ENCODE peak calls at places on chromosomes 3 and 15, in five cellular contexts. One of them, this sample, is unnamed.

GRCh38 chr3:62546266-62546665 is 172.9 kb upstream of the FEZF2 start:
- DNase-seq in fibroblast of mammary gland: no peak
- DNase-seq in cardiac muscle cell: no peak
- DNase-seq in GM13976: no peak
- DNase-seq in MCF 10A: no peak
- DNase-seq in this sample: no peak

GRCh38 chr15:52480990-52481389 is 47.7 kb downstream of the MYO5A start:
- DNase-seq in cardiac muscle cell: no peak
- DNase-seq in GM13976: no peak
- DNase-seq in MCF 10A: no peak
- DNase-seq in fibroblast of mammary gland: no peak
- DNase-seq in this sample: no peak

GRCh38 chr3:102290241-102290640 is 144.6 kb upstream of the ZPLD1 start:
- DNase-seq in fibroblast of mammary gland: no peak
- DNase-seq in cardiac muscle cell: no peak
- DNase-seq in GM13976: no peak
- DNase-seq in MCF 10A: no peak
- DNase-seq in this sample: no peak

GRCh38 chr3:33962383-33962782 is 164.0 kb downstream of the PDCD6IP start:
- DNase-seq in MCF 10A: no peak
- DNase-seq in GM13976: no peak
- DNase-seq in cardiac muscle cell: no peak
- DNase-seq in fibroblast of mammary gland: peak
- DNase-seq in this sample: no peak

GRCh38 chr3:77795013-77795412 is 755.1 kb downstream of the ROBO2 start:
- DNase-seq in cardiac muscle cell: no peak
- DNase-seq in GM13976: no peak
- DNase-seq in fibroblast of mammary gland: no peak
- DNase-seq in MCF 10A: no peak
- DNase-seq in this sample: no peak

GRCh38 chr3:71129611-71130515 is 453.7 kb downstream of the FOXP1 start:
- DNase-seq in cardiac muscle cell: peak
- DNase-seq in MCF 10A: no peak
- DNase-seq in GM13976: no peak
- DNase-seq in fibroblast of mammary gland: peak
- DNase-seq in this sample: no peak

GRCh38 chr3:178392553-178392952 is 143.7 kb upstream of the KCNMB2 start:
- DNase-seq in GM13976: no peak
- DNase-seq in MCF 10A: peak
- DNase-seq in fibroblast of mammary gland: peak
- DNase-seq in cardiac muscle cell: peak
- DNase-seq in this sample: peak

GRCh38 chr3:14522768-14523167 is 17.4 kb downstream of the GRIP2 start:
- DNase-seq in cardiac muscle cell: no peak
- DNase-seq in fibroblast of mammary gland: no peak
- DNase-seq in GM13976: no peak
- DNase-seq in MCF 10A: no peak
- DNase-seq in this sample: no peak

GRCh38 chr3:58322793-58323192 is 9.9 kb upstream of the PXK start:
- DNase-seq in MCF 10A: no peak
- DNase-seq in cardiac muscle cell: no peak
- DNase-seq in fibroblast of mammary gland: peak
- DNase-seq in GM13976: no peak
- DNase-seq in this sample: no peak

GRCh38 chr15:101531170-101531569 is 41.7 kb upstream of the PCSK6 start:
- DNase-seq in MCF 10A: no peak
- DNase-seq in cardiac muscle cell: no peak
- DNase-seq in fibroblast of mammary gland: no peak
- DNase-seq in GM13976: peak
- DNase-seq in this sample: no peak

GRCh38 chr3:49476563-49476962 is 6.5 kb downstream of the DAG1 start:
- DNase-seq in MCF 10A: no peak
- DNase-seq in cardiac muscle cell: no peak
- DNase-seq in GM13976: no peak
- DNase-seq in fibroblast of mammary gland: peak
- DNase-seq in this sample: no peak

GRCh38 chr3:22241110-22241509 is 490.1 kb upstream of the ZNF385D start:
- DNase-seq in cardiac muscle cell: no peak
- DNase-seq in fibroblast of mammary gland: no peak
- DNase-seq in GM13976: no peak
- DNase-seq in MCF 10A: no peak
- DNase-seq in this sample: no peak
- TF ChIP-seq CTCF in cardiac muscle cell: no peak
- TF ChIP-seq CTCF in fibroblast of mammary gland: peak
- TF ChIP-seq CTCF in GM13976: no peak
- TF ChIP-seq CTCF in MCF 10A: no peak
- TF ChIP-seq CTCF in this sample: no peak

GRCh38 chr3:156682963-156683362 is 8.6 kb downstream of the TIPARP start:
- DNase-seq in cardiac muscle cell: no peak
- DNase-seq in fibroblast of mammary gland: no peak
- DNase-seq in MCF 10A: no peak
- DNase-seq in GM13976: no peak
- DNase-seq in this sample: no peak
- TF ChIP-seq CTCF in cardiac muscle cell: no peak
- TF ChIP-seq CTCF in fibroblast of mammary gland: no peak
- TF ChIP-seq CTCF in MCF 10A: no peak
- TF ChIP-seq CTCF in GM13976: no peak
- TF ChIP-seq CTCF in this sample: no peak

GRCh38 chr3:127775398-127776109 is 46.8 kb downstream of the MGLL start:
- DNase-seq in cardiac muscle cell: peak
- DNase-seq in fibroblast of mammary gland: peak
- DNase-seq in MCF 10A: no peak
- DNase-seq in GM13976: peak
- DNase-seq in this sample: no peak
- TF ChIP-seq CTCF in cardiac muscle cell: no peak
- TF ChIP-seq CTCF in fibroblast of mammary gland: no peak
- TF ChIP-seq CTCF in MCF 10A: no peak
- TF ChIP-seq CTCF in GM13976: no peak
- TF ChIP-seq CTCF in this sample: no peak

DNA sequence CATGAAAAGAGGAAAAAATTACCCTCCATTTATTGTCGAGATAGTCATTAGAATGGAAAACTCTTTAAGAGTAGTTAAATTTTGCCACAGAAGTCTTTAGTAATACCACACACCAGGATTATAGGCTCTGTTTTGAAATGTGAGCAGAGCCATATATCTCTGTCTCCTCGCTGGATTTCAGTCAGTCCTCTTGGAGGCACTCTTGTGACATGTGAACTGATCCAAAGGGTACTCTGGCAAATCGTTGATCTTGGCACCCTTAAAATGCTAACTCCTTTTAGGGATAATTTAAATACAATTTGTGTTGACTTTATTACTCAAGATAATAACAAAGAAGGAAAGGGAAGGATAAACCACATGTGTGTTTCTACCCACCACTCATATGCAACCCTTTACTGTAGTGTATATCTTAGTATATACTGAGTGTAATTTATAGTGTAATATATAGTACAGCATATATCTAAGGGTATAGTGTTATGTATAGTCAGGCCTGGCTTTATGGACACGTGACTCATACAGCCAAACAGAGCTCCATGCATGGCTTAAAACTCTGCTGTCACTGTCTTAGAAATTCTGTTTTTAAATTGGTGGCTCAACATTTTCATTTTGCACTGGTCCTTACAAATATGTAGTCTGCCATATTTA is 12.3 kb upstream of the KPNA4 start:
- DNase-seq in cardiac muscle cell: peak
- DNase-seq in GM13976: no peak
- DNase-seq in MCF 10A: peak
- DNase-seq in fibroblast of mammary gland: peak
- DNase-seq in this sample: peak
- TF ChIP-seq CTCF in cardiac muscle cell: peak
- TF ChIP-seq CTCF in GM13976: peak
- TF ChIP-seq CTCF in MCF 10A: no peak
- TF ChIP-seq CTCF in fibroblast of mammary gland: peak
- TF ChIP-seq CTCF in this sample: peak